ENCODE peak calls at places on chromosomes 16 and 17, in ten cellular contexts. P is HT-29, H is AML-193, Y is NAMALWA, K is dermis microvascular lymphatic vessel endothelial cell, Z is NCI-H1694, N is heart left ventricle, I is NCI-H446, C is germinal center, G is RWPE1. R is an unnamed sample.

GRCh38 chr16:83971165-83972130 is 3.4 kb downstream of the NECAB2 start:
- DNase-seq in P (no peak), H (no peak), Y (no peak), K (no peak), Z (no peak), N (peak), I (no peak), C (no peak), G (peak), R (no peak)

GRCh38 chr17:64256913-64257807 is 5.9 kb downstream of the TEX2 start:
- DNase-seq in P (no peak), H (no peak), Y (no peak), K (peak), Z (no peak), N (no peak), I (no peak), C (no peak), G (peak), R (no peak)

GRCh38 chr17:10620823-10621222 is 36.3 kb downstream of the MYH3 start:
- DNase-seq in P (no peak), H (no peak), Y (no peak), K (no peak), Z (no peak), N (no peak), I (no peak), C (no peak), G (no peak), R (no peak)

GRCh38 chr16:24255446-24256352 is at the start of gene CACNG3:
- DNase-seq in P (no peak), H (peak), Y (peak), K (peak), Z (no peak), N (peak), I (no peak), C (peak), G (peak), R (no peak)

GRCh38 chr17:15457723-15458094 is 9.7 kb downstream of the CDRT4 start:
- DNase-seq in P (no peak), H (no peak), Y (no peak), K (no peak), Z (no peak), N (no peak), I (no peak), C (no peak), G (no peak), R (no peak)

GRCh38 chr16:65833171-65833871 is 533.2 kb upstream of the CDH5 start:
- DNase-seq in P (no peak), H (no peak), Y (no peak), K (no peak), Z (no peak), N (no peak), I (no peak), C (no peak), G (peak), R (no peak)

GRCh38 chr17:49018116-49018612 is 21.0 kb downstream of the IGF2BP1 start:
- DNase-seq in P (no peak), H (no peak), Y (no peak), K (no peak), Z (no peak), N (no peak), I (no peak), C (no peak), G (no peak), R (no peak)

GRCh38 chr16:59973966-59974365 is 1239.8 kb upstream of the GOT2 start:
- DNase-seq in P (no peak), H (no peak), Y (no peak), K (no peak), Z (no peak), N (no peak), I (no peak), C (no peak), G (peak), R (no peak)

GRCh38 chr17:41455236-41455635 is 11.9 kb downstream of the KRT32 start:
- DNase-seq in P (no peak), H (no peak), Y (no peak), K (no peak), Z (peak), N (no peak), I (no peak), C (no peak), G (no peak), R (no peak)

GRCh38 chr17:30599424-30600061 is 122.3 kb downstream of the GOSR1 start:
- DNase-seq in P (no peak), H (no peak), Y (peak), K (no peak), Z (no peak), N (no peak), I (no peak), C (peak), G (no peak), R (no peak)

GRCh38 chr16:75754126-75754525 is 27.8 kb upstream of the CPHXL start:
- DNase-seq in P (peak), H (no peak), Y (no peak), K (no peak), Z (no peak), N (no peak), I (no peak), C (no peak), G (peak), R (no peak)

GRCh38 chr17:59331129-59331928 is at the start of gene YPEL2:
- DNase-seq in P (peak), H (peak), Y (peak), K (peak), Z (peak), N (peak), I (peak), C (peak), G (peak), R (peak)

GRCh38 chr17:3893003-3893719 is at the start of gene CAMKK1:
- DNase-seq in P (peak), H (peak), Y (peak), K (peak), Z (peak), N (peak), I (peak), C (peak), G (peak), R (peak)

GRCh38 chr17:63405741-63406261 is 40.3 kb downstream of the CYB561 start:
- DNase-seq in P (peak), H (peak), Y (peak), K (peak), Z (peak), N (no peak), I (peak), C (peak), G (peak), R (no peak)

GRCh38 chr17:57905875-57906455 is 49.2 kb downstream of the CUEDC1 start:
- DNase-seq in P (no peak), H (peak), Y (no peak), K (no peak), Z (no peak), N (no peak), I (no peak), C (no peak), G (no peak), R (no peak)

GRCh38 chr17:62892870-62893338 is 73.1 kb upstream of the TANC2 start:
- DNase-seq in P (peak), H (peak), Y (no peak), K (peak), Z (no peak), N (peak), I (no peak), C (no peak), G (peak), R (no peak)